ENCODE peak calls at places on chromosomes 6 and 20, in seven cellular contexts. One of them, this sample, is unnamed.

GRCh38 chr6:43120938-43121913 is 45.1 kb downstream of the PTK7 start:
- DNase-seq in nephron progenitor cell: no peak
- DNase-seq in WERI-Rb-1: peak; percentile 37
- DNase-seq in fibroblast of the aortic adventitia: peak; percentile 99
- DNase-seq in WTC11: no peak
- DNase-seq in heart right ventricle: peak; percentile 32
- DNase-seq in epithelial cell of esophagus: peak; percentile 96
- DNase-seq in this sample: no peak

GRCh38 chr20:53685070-53685595 is 91.5 kb upstream of the ZNF217 start:
- DNase-seq in WTC11: no peak
- DNase-seq in epithelial cell of esophagus: no peak
- DNase-seq in heart right ventricle: no peak
- DNase-seq in WERI-Rb-1: no peak
- DNase-seq in fibroblast of the aortic adventitia: no peak
- DNase-seq in nephron progenitor cell: no peak
- DNase-seq in this sample: no peak

GRCh38 chr6:80742481-80742880 is 636.0 kb downstream of the BCKDHB start:
- DNase-seq in heart right ventricle: no peak
- DNase-seq in WTC11: no peak
- DNase-seq in fibroblast of the aortic adventitia: peak; percentile 77
- DNase-seq in WERI-Rb-1: no peak
- DNase-seq in epithelial cell of esophagus: peak; percentile 38
- DNase-seq in nephron progenitor cell: no peak
- DNase-seq in this sample: no peak

GRCh38 chr6:138465007-138465645 is 34.2 kb downstream of the NHSL1 start:
- DNase-seq in WTC11: no peak
- DNase-seq in epithelial cell of esophagus: peak; percentile 99
- DNase-seq in fibroblast of the aortic adventitia: peak; percentile 89
- DNase-seq in nephron progenitor cell: no peak
- DNase-seq in heart right ventricle: no peak
- DNase-seq in WERI-Rb-1: no peak
- DNase-seq in this sample: no peak

GRCh38 chr6:35220711-35221110 is 7.0 kb downstream of the SCUBE3 start:
- DNase-seq in WTC11: no peak
- DNase-seq in nephron progenitor cell: no peak
- DNase-seq in fibroblast of the aortic adventitia: no peak
- DNase-seq in epithelial cell of esophagus: no peak
- DNase-seq in WERI-Rb-1: no peak
- DNase-seq in heart right ventricle: peak; percentile 29
- DNase-seq in this sample: no peak

GRCh38 chr6:47524136-47524840 is 46.7 kb downstream of the CD2AP start:
- DNase-seq in nephron progenitor cell: no peak
- DNase-seq in WERI-Rb-1: no peak
- DNase-seq in fibroblast of the aortic adventitia: peak; percentile 42
- DNase-seq in heart right ventricle: no peak
- DNase-seq in epithelial cell of esophagus: no peak
- DNase-seq in WTC11: no peak
- DNase-seq in this sample: no peak

GRCh38 chr6:151647871-151648639 is 154.2 kb downstream of the CCDC170 start:
- DNase-seq in epithelial cell of esophagus: peak; percentile 29
- DNase-seq in WTC11: peak; percentile 89
- DNase-seq in nephron progenitor cell: peak; percentile 56
- DNase-seq in WERI-Rb-1: peak; percentile 70
- DNase-seq in heart right ventricle: no peak
- DNase-seq in fibroblast of the aortic adventitia: peak; percentile 4
- DNase-seq in this sample: no peak

GRCh38 chr20:58647814-58648501 is 3.1 kb upstream of the STX16 start:
- DNase-seq in nephron progenitor cell: no peak
- DNase-seq in WTC11: peak; percentile 8
- DNase-seq in fibroblast of the aortic adventitia: peak; percentile 92
- DNase-seq in heart right ventricle: peak; percentile 4
- DNase-seq in epithelial cell of esophagus: no peak
- DNase-seq in WERI-Rb-1: no peak
- DNase-seq in this sample: no peak

GRCh38 chr20:21137078-21137477 is 11.2 kb downstream of the KIZ start:
- DNase-seq in fibroblast of the aortic adventitia: no peak
- DNase-seq in WTC11: no peak
- DNase-seq in WERI-Rb-1: no peak
- DNase-seq in epithelial cell of esophagus: no peak
- DNase-seq in heart right ventricle: no peak
- DNase-seq in nephron progenitor cell: no peak
- DNase-seq in this sample: no peak

GRCh38 chr6:26556263-26557070 is 18.3 kb downstream of the HMGN4 start:
- DNase-seq in nephron progenitor cell: peak; percentile 67
- DNase-seq in epithelial cell of esophagus: peak; percentile 79
- DNase-seq in WERI-Rb-1: no peak
- DNase-seq in WTC11: peak; percentile 77
- DNase-seq in heart right ventricle: no peak
- DNase-seq in fibroblast of the aortic adventitia: peak; percentile 95
- DNase-seq in this sample: no peak

GRCh38 chr6:122033564-122034181 is 365.8 kb upstream of the HSF2 start:
- DNase-seq in WERI-Rb-1: peak; percentile 16
- DNase-seq in fibroblast of the aortic adventitia: peak; percentile 88
- DNase-seq in epithelial cell of esophagus: peak; percentile 76
- DNase-seq in WTC11: no peak
- DNase-seq in nephron progenitor cell: peak; percentile 11
- DNase-seq in heart right ventricle: no peak
- DNase-seq in this sample: peak; percentile 19

GRCh38 chr6:89944181-89944755 is 50.0 kb downstream of the GJA10 start:
- DNase-seq in nephron progenitor cell: no peak
- DNase-seq in fibroblast of the aortic adventitia: no peak
- DNase-seq in WTC11: no peak
- DNase-seq in epithelial cell of esophagus: no peak
- DNase-seq in WERI-Rb-1: no peak
- DNase-seq in heart right ventricle: no peak
- DNase-seq in this sample: no peak

GRCh38 chr6:147903321-147903720 is 394.8 kb downstream of the SAMD5 start:
- DNase-seq in fibroblast of the aortic adventitia: no peak
- DNase-seq in epithelial cell of esophagus: no peak
- DNase-seq in heart right ventricle: no peak
- DNase-seq in WTC11: no peak
- DNase-seq in WERI-Rb-1: no peak
- DNase-seq in nephron progenitor cell: no peak
- DNase-seq in this sample: no peak

GRCh38 chr6:113586413-113586812 is 270.7 kb upstream of the MARCKS start:
- DNase-seq in epithelial cell of esophagus: peak; percentile 38
- DNase-seq in fibroblast of the aortic adventitia: peak; percentile 79
- DNase-seq in heart right ventricle: no peak
- DNase-seq in nephron progenitor cell: no peak
- DNase-seq in WTC11: no peak
- DNase-seq in WERI-Rb-1: no peak
- DNase-seq in this sample: no peak

GRCh38 chr20:34362502-34363061 is 491 bp upstream of the ITCH start:
- DNase-seq in WTC11: no peak
- DNase-seq in epithelial cell of esophagus: no peak
- DNase-seq in nephron progenitor cell: no peak
- DNase-seq in fibroblast of the aortic adventitia: no peak
- DNase-seq in heart right ventricle: no peak
- DNase-seq in WERI-Rb-1: no peak
- DNase-seq in this sample: no peak

GRCh38 chr6:169302255-169302654 is 48.6 kb upstream of the THBS2 start:
- DNase-seq in epithelial cell of esophagus: no peak
- DNase-seq in fibroblast of the aortic adventitia: no peak
- DNase-seq in heart right ventricle: no peak
- DNase-seq in WERI-Rb-1: no peak
- DNase-seq in nephron progenitor cell: no peak
- DNase-seq in WTC11: no peak
- DNase-seq in this sample: no peak

GRCh38 chr6:79874531-79875132 is 72.7 kb downstream of the ELOVL4 start:
- DNase-seq in WTC11: no peak
- DNase-seq in fibroblast of the aortic adventitia: no peak
- DNase-seq in nephron progenitor cell: no peak
- DNase-seq in epithelial cell of esophagus: peak; percentile 73
- DNase-seq in heart right ventricle: no peak
- DNase-seq in WERI-Rb-1: no peak
- DNase-seq in this sample: no peak

GRCh38 chr6:41150671-41151070 is 3.5 kb downstream of the TREML1 start:
- DNase-seq in WTC11: no peak
- DNase-seq in epithelial cell of esophagus: peak; percentile 19
- DNase-seq in heart right ventricle: no peak
- DNase-seq in nephron progenitor cell: no peak
- DNase-seq in WERI-Rb-1: peak; percentile 74
- DNase-seq in fibroblast of the aortic adventitia: no peak
- DNase-seq in this sample: no peak

GRCh38 chr6:75301088-75301487 is 16.5 kb upstream of the TMEM30A start:
- DNase-seq in WERI-Rb-1: no peak
- DNase-seq in fibroblast of the aortic adventitia: no peak
- DNase-seq in WTC11: no peak
- DNase-seq in epithelial cell of esophagus: no peak
- DNase-seq in nephron progenitor cell: no peak
- DNase-seq in heart right ventricle: no peak
- DNase-seq in this sample: no peak

DNA sequence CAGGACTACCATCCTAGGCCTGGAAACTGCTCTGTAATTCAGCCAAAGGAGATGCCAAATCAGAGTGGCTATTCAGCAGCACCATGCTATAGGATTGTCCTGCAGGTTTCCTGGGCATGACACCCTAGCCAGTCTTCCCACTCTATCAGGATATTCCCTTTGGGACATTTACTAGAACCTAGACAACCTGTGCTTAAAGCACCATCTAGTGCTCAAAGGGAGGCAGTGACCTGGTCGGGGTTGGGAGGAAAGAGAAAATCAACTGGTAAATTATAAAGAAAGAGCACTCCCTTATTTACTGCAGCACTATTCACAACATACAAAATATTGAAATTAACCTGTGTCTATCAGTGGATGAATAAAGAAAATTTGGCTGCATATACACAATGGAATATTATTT is 67.2 kb upstream of the SMLR1 start:
- DNase-seq in epithelial cell of esophagus: peak; percentile 60
- DNase-seq in WTC11: peak; percentile 60
- DNase-seq in heart right ventricle: no peak
- DNase-seq in nephron progenitor cell: no peak
- DNase-seq in WERI-Rb-1: peak; percentile 33
- DNase-seq in fibroblast of the aortic adventitia: peak; percentile 66
- DNase-seq in this sample: no peak
- TF ChIP-seq CTCF in epithelial cell of esophagus: peak; percentile 79
- TF ChIP-seq CTCF in WTC11: peak; percentile 42
- TF ChIP-seq CTCF in heart right ventricle: no peak
- TF ChIP-seq CTCF in nephron progenitor cell: peak; percentile 38
- TF ChIP-seq CTCF in WERI-Rb-1: peak; percentile 59
- TF ChIP-seq CTCF in fibroblast of the aortic adventitia: peak; percentile 71
- TF ChIP-seq CTCF in this sample: peak; percentile 53

GRCh38 chr6:3882865-3883264 is 33.7 kb downstream of the FAM50B start:
- DNase-seq in epithelial cell of esophagus: no peak
- DNase-seq in fibroblast of the aortic adventitia: peak; percentile 97
- DNase-seq in WTC11: no peak
- DNase-seq in nephron progenitor cell: no peak
- DNase-seq in WERI-Rb-1: no peak
- DNase-seq in heart right ventricle: no peak
- DNase-seq in this sample: no peak

GRCh38 chr6:3884007-3884745 is 35.0 kb downstream of the FAM50B start:
- DNase-seq in fibroblast of the aortic adventitia: peak; percentile 75
- DNase-seq in epithelial cell of esophagus: peak; percentile 65
- DNase-seq in nephron progenitor cell: no peak
- DNase-seq in heart right ventricle: no peak
- DNase-seq in WERI-Rb-1: no peak
- DNase-seq in WTC11: no peak
- DNase-seq in this sample: no peak

GRCh38 chr6:3888153-3888957 is 39.2 kb downstream of the FAM50B start:
- DNase-seq in nephron progenitor cell: no peak
- DNase-seq in WERI-Rb-1: no peak
- DNase-seq in epithelial cell of esophagus: no peak
- DNase-seq in fibroblast of the aortic adventitia: peak; percentile 52
- DNase-seq in heart right ventricle: no peak
- DNase-seq in WTC11: no peak
- DNase-seq in this sample: no peak

GRCh38 chr6:3887150-3887700 is 38.1 kb downstream of the FAM50B start:
- DNase-seq in WTC11: no peak
- DNase-seq in heart right ventricle: peak; percentile 29
- DNase-seq in nephron progenitor cell: no peak
- DNase-seq in epithelial cell of esophagus: peak; percentile 49
- DNase-seq in fibroblast of the aortic adventitia: peak; percentile 66
- DNase-seq in WERI-Rb-1: no peak
- DNase-seq in this sample: peak; percentile 15

GRCh38 chr6:3885262-3886036 is 36.3 kb downstream of the FAM50B start:
- DNase-seq in nephron progenitor cell: no peak
- DNase-seq in fibroblast of the aortic adventitia: no peak
- DNase-seq in epithelial cell of esophagus: no peak
- DNase-seq in heart right ventricle: no peak
- DNase-seq in WERI-Rb-1: peak; percentile 80
- DNase-seq in WTC11: no peak
- DNase-seq in this sample: no peak
- TF ChIP-seq CTCF in nephron progenitor cell: no peak
- TF ChIP-seq CTCF in fibroblast of the aortic adventitia: no peak
- TF ChIP-seq CTCF in epithelial cell of esophagus: peak; percentile 23
- TF ChIP-seq CTCF in heart right ventricle: no peak
- TF ChIP-seq CTCF in WERI-Rb-1: peak; percentile 90
- TF ChIP-seq CTCF in WTC11: no peak
- TF ChIP-seq CTCF in this sample: no peak

GRCh38 chr6:112081569-112081968 is 5.7 kb downstream of the TUBE1 start:
- DNase-seq in heart right ventricle: no peak
- DNase-seq in fibroblast of the aortic adventitia: no peak
- DNase-seq in WTC11: no peak
- DNase-seq in epithelial cell of esophagus: no peak
- DNase-seq in WERI-Rb-1: no peak
- DNase-seq in nephron progenitor cell: no peak
- DNase-seq in this sample: no peak

GRCh38 chr6:112087916-112088315 is 525 bp downstream of the FAM229B start:
- DNase-seq in WTC11: no peak
- DNase-seq in epithelial cell of esophagus: no peak
- DNase-seq in fibroblast of the aortic adventitia: no peak
- DNase-seq in WERI-Rb-1: no peak
- DNase-seq in heart right ventricle: no peak
- DNase-seq in nephron progenitor cell: no peak
- DNase-seq in this sample: no peak

GRCh38 chr6:112085666-112086065 is 1.6 kb downstream of the TUBE1 start:
- DNase-seq in epithelial cell of esophagus: no peak
- DNase-seq in nephron progenitor cell: no peak
- DNase-seq in heart right ventricle: peak; percentile 58
- DNase-seq in WERI-Rb-1: no peak
- DNase-seq in fibroblast of the aortic adventitia: peak; percentile 26
- DNase-seq in WTC11: no peak
- DNase-seq in this sample: no peak

GRCh38 chr6:112087136-112087908 is at the start of the genes FAM229B and TUBE1:
- DNase-seq in epithelial cell of esophagus: peak; percentile 96
- DNase-seq in WTC11: peak; percentile 91
- DNase-seq in nephron progenitor cell: peak; percentile 87
- DNase-seq in heart right ventricle: peak; percentile 94
- DNase-seq in fibroblast of the aortic adventitia: peak; percentile 98
- DNase-seq in WERI-Rb-1: peak; percentile 94
- DNase-seq in this sample: peak; percentile 85

DNA sequence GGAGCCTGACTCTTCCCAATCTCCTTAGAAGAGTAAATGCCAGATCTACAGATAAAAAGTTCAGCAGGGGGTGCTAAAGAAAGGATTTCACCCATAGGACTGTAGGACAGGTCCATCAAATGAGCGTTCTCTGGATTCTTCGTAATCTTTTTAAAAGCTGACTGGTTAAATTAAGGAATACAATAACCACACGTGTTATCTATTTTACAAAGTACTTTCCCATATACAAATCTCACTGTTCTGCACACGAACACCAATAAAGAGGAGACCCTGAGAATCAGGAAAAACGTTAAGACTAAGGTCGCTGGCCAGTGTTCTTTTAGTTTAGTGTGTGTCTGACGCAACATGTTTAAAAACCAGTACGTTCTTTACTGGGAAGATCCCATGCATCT is 542 bp downstream of the TUBE1 start:
- DNase-seq in WTC11: no peak
- DNase-seq in fibroblast of the aortic adventitia: peak; percentile 62
- DNase-seq in epithelial cell of esophagus: peak; percentile 72
- DNase-seq in heart right ventricle: no peak
- DNase-seq in nephron progenitor cell: no peak
- DNase-seq in WERI-Rb-1: peak; percentile 8
- DNase-seq in this sample: peak; percentile 40
- TF ChIP-seq CTCF in WTC11: no peak
- TF ChIP-seq CTCF in fibroblast of the aortic adventitia: peak; percentile 21
- TF ChIP-seq CTCF in epithelial cell of esophagus: peak; percentile 41
- TF ChIP-seq CTCF in heart right ventricle: no peak
- TF ChIP-seq CTCF in nephron progenitor cell: no peak
- TF ChIP-seq CTCF in WERI-Rb-1: peak; percentile 19
- TF ChIP-seq CTCF in this sample: no peak

GRCh38 chr6:143174951-143175350 is 114.3 kb downstream of the AIG1 start:
- DNase-seq in WTC11: no peak
- DNase-seq in epithelial cell of esophagus: no peak
- DNase-seq in fibroblast of the aortic adventitia: no peak
- DNase-seq in nephron progenitor cell: no peak
- DNase-seq in WERI-Rb-1: no peak
- DNase-seq in heart right ventricle: no peak
- DNase-seq in this sample: no peak
- TF ChIP-seq CTCF in WTC11: no peak
- TF ChIP-seq CTCF in epithelial cell of esophagus: no peak
- TF ChIP-seq CTCF in fibroblast of the aortic adventitia: no peak
- TF ChIP-seq CTCF in nephron progenitor cell: no peak
- TF ChIP-seq CTCF in WERI-Rb-1: no peak
- TF ChIP-seq CTCF in heart right ventricle: no peak
- TF ChIP-seq CTCF in this sample: no peak